ENCODE peak calls at places on chromosomes 16 and 17, in eight cellular contexts. D is epithelial cell of esophagus; C is iris pigment epithelial cell; W is aorta; M is AML-193; E is HL-60; K is activated CD4-positive, alpha-beta T cell treated with anti-CD3 and anti-CD28 coated beads, Interleukin-2, amount 50 U/mL, for 24 hours; Q is CD8-positive, alpha-beta T cell. J is an unnamed sample.

GRCh38 chr17:68035131-68035522 is 408 bp upstream of the KPNA2 start:
- DNase-seq in D (no peak), C (no peak), W (peak), M (peak), E (peak), K (peak), Q (peak), J (no peak)

GRCh38 chr17:75125984-75126383 is 5.6 kb downstream of the NT5C start:
- DNase-seq in D (no peak), C (no peak), W (no peak), M (no peak), E (peak), K (no peak), Q (no peak), J (no peak)

GRCh38 chr16:58338205-58338604 is 43.4 kb upstream of the PRSS54 start:
- DNase-seq in D (no peak), C (no peak), W (no peak), M (no peak), E (no peak), K (no peak), Q (no peak), J (no peak)

GRCh38 chr17:7403043-7403901 is 625 bp downstream of the TMEM256 start:
- DNase-seq in D (no peak), C (peak), W (peak), M (no peak), E (no peak), K (no peak), Q (peak), J (peak)

GRCh38 chr16:48365030-48365600 is 20.1 kb downstream of the SIAH1 start:
- DNase-seq in D (peak), C (no peak), W (no peak), M (no peak), E (no peak), K (no peak), Q (no peak), J (peak)

GRCh38 chr16:86611517-86611840 is 33.1 kb downstream of the FOXL1 start:
- DNase-seq in D (no peak), C (peak), W (no peak), M (no peak), E (no peak), K (no peak), Q (no peak), J (no peak)

GRCh38 chr17:17696871-17697633 is 15.8 kb downstream of the RAI1 start:
- DNase-seq in D (no peak), C (no peak), W (no peak), M (no peak), E (no peak), K (no peak), Q (no peak), J (no peak)

GRCh38 chr16:11612110-11612981 is 25.6 kb upstream of the LITAF start:
- DNase-seq in D (peak), C (peak), W (no peak), M (peak), E (peak), K (no peak), Q (no peak), J (peak)

GRCh38 chr17:64781013-64781392 is 118.9 kb upstream of the SMURF2 start:
- DNase-seq in D (peak), C (no peak), W (no peak), M (no peak), E (no peak), K (no peak), Q (no peak), J (peak)